ENCODE peak calls at places on chromosomes 11 and 22, in eight cellular contexts. H is DMS 273 treated with DMSO at 0.1 percent for 48 hours; O is naive B cell; Z is mammary epithelial cell; G is ELF-1; F is T-helper 2 cell; Q is glutamatergic neuron; J is stimulated activated CD8-positive, alpha-beta memory T cell treated with anti-CD3 and anti-CD28 coated beads, Interleukin-7, amount 100 ng/mL, for 1 hour. U is an unnamed sample.
A peak's percentile ranks its signal among the peaks of the same experiment; 100 is the strongest.

GRCh38 chr11:117761993-117762392 is 35.0 kb downstream of the DSCAML1 start:
- DNase-seq in H (no peak), O (no peak), Z (no peak), G (no peak), F (no peak), Q (no peak), J (no peak), U (no peak)

GRCh38 chr11:287821-288327 is 1.1 kb upstream of the PGGHG start:
- DNase-seq in H (no peak), O (no peak), Z (no peak), G (no peak), F (no peak), Q (no peak), J (no peak), U (no peak)

GRCh38 chr11:87926250-87926970 is 248.8 kb downstream of the RAB38 start:
- DNase-seq in H (no peak), O (no peak), Z (peak; percentile 80), G (peak; percentile 50), F (no peak), Q (no peak), J (no peak), U (peak; percentile 80)

GRCh38 chr22:42083119-42083518 is 3.6 kb downstream of the SMDT1 start:
- DNase-seq in H (no peak), O (no peak), Z (no peak), G (no peak), F (no peak), Q (no peak), J (no peak), U (no peak)

GRCh38 chr11:124517314-124517713 is 26.1 kb downstream of the OR8B12 start:
- DNase-seq in H (no peak), O (no peak), Z (no peak), G (no peak), F (no peak), Q (no peak), J (no peak), U (no peak)

GRCh38 chr22:45891471-45891995 is 85.4 kb downstream of the WNT7B start:
- DNase-seq in H (no peak), O (no peak), Z (no peak), G (no peak), F (no peak), Q (no peak), J (no peak), U (no peak)

GRCh38 chr22:17882727-17883126 is 108.5 kb upstream of the BID start:
- DNase-seq in H (no peak), O (no peak), Z (no peak), G (no peak), F (no peak), Q (no peak), J (no peak), U (no peak)

GRCh38 chr11:66784575-66784974 is 55.6 kb upstream of the SPTBN2 start:
- DNase-seq in H (no peak), O (no peak), Z (no peak), G (no peak), F (no peak), Q (no peak), J (no peak), U (no peak)

GRCh38 chr11:60242607-60243292 is at the start of gene MS4A4E:
- DNase-seq in H (no peak), O (peak; percentile 24), Z (no peak), G (no peak), F (no peak), Q (no peak), J (no peak), U (no peak)

GRCh38 chr11:4664183-4664582 is 20.4 kb downstream of the OR51E1 start:
- DNase-seq in H (no peak), O (no peak), Z (no peak), G (no peak), F (no peak), Q (no peak), J (no peak), U (no peak)

GRCh38 chr11:96263361-96263763 is 79.6 kb downstream of the MAML2 start:
- DNase-seq in H (no peak), O (no peak), Z (peak; percentile 83), G (no peak), F (no peak), Q (no peak), J (no peak), U (no peak)

GRCh38 chr11:1307998-1308744 is 1.3 kb downstream of the TOLLIP start:
- DNase-seq in H (no peak), O (no peak), Z (peak; percentile 33), G (no peak), F (no peak), Q (no peak), J (no peak), U (no peak)

GRCh38 chr22:28953399-28953798 is 70.0 kb downstream of the ZNRF3 start:
- DNase-seq in H (no peak), O (no peak), Z (no peak), G (no peak), F (no peak), Q (no peak), J (no peak), U (no peak)

GRCh38 chr11:125123947-125124633 is 12.7 kb upstream of the TMEM218 start:
- DNase-seq in H (no peak), O (no peak), Z (peak; percentile 12), G (peak; percentile 67), F (no peak), Q (peak; percentile 52), J (no peak), U (peak; percentile 91)

GRCh38 chr22:24093855-24094254 is 82.8 kb downstream of the CABIN1 start:
- DNase-seq in H (no peak), O (no peak), Z (no peak), G (no peak), F (no peak), Q (no peak), J (no peak), U (peak; percentile 16)

GRCh38 chr11:119015054-119015611 is 3.0 kb downstream of the RPS25 start:
- DNase-seq in H (no peak), O (no peak), Z (no peak), G (no peak), F (no peak), Q (no peak), J (no peak), U (no peak)

GRCh38 chr22:43449205-43449830 is 37.5 kb downstream of the MPPED1 start:
- DNase-seq in H (no peak), O (no peak), Z (no peak), G (peak; percentile 39), F (no peak), Q (no peak), J (no peak), U (peak; percentile 37)

GRCh38 chr22:37044634-37045625 is 6.6 kb upstream of the KCTD17 start:
- DNase-seq in H (no peak), O (peak; percentile 13), Z (peak; percentile 31), G (no peak), F (no peak), Q (no peak), J (no peak), U (no peak)

GRCh38 chr11:15569626-15570025 is 454.9 kb downstream of the INSC start:
- DNase-seq in H (no peak), O (no peak), Z (no peak), G (no peak), F (no peak), Q (no peak), J (no peak), U (no peak)

GRCh38 chr11:124285610-124286344 is 28.0 kb downstream of the OR8D1 start:
- DNase-seq in H (no peak), O (no peak), Z (peak; percentile 70), G (no peak), F (no peak), Q (no peak), J (no peak), U (no peak)

GRCh38 chr11:72010529-72011233 is 12.0 kb downstream of the IL18BP start:
- DNase-seq in H (no peak), O (no peak), Z (no peak), G (no peak), F (no peak), Q (no peak), J (no peak), U (no peak)

GRCh38 chr11:32420937-32421532 is 14.3 kb downstream of the WT1 start:
- DNase-seq in H (no peak), O (no peak), Z (peak; percentile 43), G (no peak), F (no peak), Q (no peak), J (no peak), U (peak; percentile 35)

U was measured in mesendoderm.